ENCODE peak calls at places on chromosomes 6 and 20, in eight cellular contexts. One of them, this sample, is unnamed.
A peak's percentile ranks its signal among the peaks of the same experiment; 100 is the strongest.

GRCh38 chr6:152270301-152270925 is 366.7 kb downstream of the SYNE1 start:
- DNase-seq in neural progenitor cell: no peak
- DNase-seq in uterus: no peak
- DNase-seq in ovary: no peak
- DNase-seq in K562: no peak
- DNase-seq in CD8-positive, alpha-beta T cell: no peak
- DNase-seq in breast epithelium: no peak
- DNase-seq in right atrium auricular region: no peak
- DNase-seq in this sample: no peak

GRCh38 chr20:64217539-64217938 is 38.0 kb upstream of the PCMTD2 start:
- DNase-seq in K562: peak; percentile 64
- DNase-seq in CD8-positive, alpha-beta T cell: no peak
- DNase-seq in neural progenitor cell: no peak
- DNase-seq in right atrium auricular region: no peak
- DNase-seq in ovary: no peak
- DNase-seq in breast epithelium: no peak
- DNase-seq in uterus: no peak
- DNase-seq in this sample: no peak

GRCh38 chr6:81878479-81878878 is 126.0 kb upstream of the TENT5A start:
- DNase-seq in ovary: no peak
- DNase-seq in K562: no peak
- DNase-seq in neural progenitor cell: no peak
- DNase-seq in right atrium auricular region: no peak
- DNase-seq in CD8-positive, alpha-beta T cell: no peak
- DNase-seq in uterus: no peak
- DNase-seq in breast epithelium: no peak
- DNase-seq in this sample: no peak

GRCh38 chr6:410555-411395 is 19.2 kb downstream of the IRF4 start:
- DNase-seq in CD8-positive, alpha-beta T cell: no peak
- DNase-seq in right atrium auricular region: no peak
- DNase-seq in breast epithelium: no peak
- DNase-seq in neural progenitor cell: no peak
- DNase-seq in ovary: no peak
- DNase-seq in uterus: no peak
- DNase-seq in K562: no peak
- DNase-seq in this sample: no peak

GRCh38 chr6:134177753-134178229 is 125.4 kb upstream of the SLC2A12 start:
- DNase-seq in breast epithelium: no peak
- DNase-seq in ovary: no peak
- DNase-seq in CD8-positive, alpha-beta T cell: no peak
- DNase-seq in neural progenitor cell: no peak
- DNase-seq in K562: no peak
- DNase-seq in uterus: no peak
- DNase-seq in right atrium auricular region: no peak
- DNase-seq in this sample: no peak

GRCh38 chr6:14695579-14695978 is 550.3 kb upstream of the JARID2 start:
- DNase-seq in ovary: no peak
- DNase-seq in breast epithelium: no peak
- DNase-seq in neural progenitor cell: no peak
- DNase-seq in K562: no peak
- DNase-seq in CD8-positive, alpha-beta T cell: no peak
- DNase-seq in uterus: no peak
- DNase-seq in right atrium auricular region: no peak
- DNase-seq in this sample: no peak

GRCh38 chr20:32636278-32636677 is 37.5 kb downstream of the C20orf203 start:
- DNase-seq in ovary: no peak
- DNase-seq in neural progenitor cell: no peak
- DNase-seq in right atrium auricular region: no peak
- DNase-seq in K562: no peak
- DNase-seq in uterus: no peak
- DNase-seq in breast epithelium: no peak
- DNase-seq in CD8-positive, alpha-beta T cell: no peak
- DNase-seq in this sample: no peak

GRCh38 chr6:136158971-136159370 is 91.1 kb downstream of the MTFR2 start:
- DNase-seq in neural progenitor cell: no peak
- DNase-seq in uterus: no peak
- DNase-seq in CD8-positive, alpha-beta T cell: no peak
- DNase-seq in breast epithelium: no peak
- DNase-seq in K562: no peak
- DNase-seq in ovary: no peak
- DNase-seq in right atrium auricular region: no peak
- DNase-seq in this sample: no peak

GRCh38 chr6:70684794-70685493 is 17.3 kb downstream of the SMAP1 start:
- DNase-seq in neural progenitor cell: peak; percentile 4
- DNase-seq in uterus: no peak
- DNase-seq in breast epithelium: no peak
- DNase-seq in ovary: no peak
- DNase-seq in right atrium auricular region: no peak
- DNase-seq in CD8-positive, alpha-beta T cell: no peak
- DNase-seq in K562: no peak
- DNase-seq in this sample: no peak

GRCh38 chr6:35522660-35523658 is 10.3 kb upstream of the TULP1 start:
- DNase-seq in right atrium auricular region: peak; percentile 76
- DNase-seq in K562: peak; percentile 88
- DNase-seq in neural progenitor cell: peak; percentile 90
- DNase-seq in breast epithelium: peak; percentile 80
- DNase-seq in ovary: peak; percentile 84
- DNase-seq in uterus: peak; percentile 78
- DNase-seq in CD8-positive, alpha-beta T cell: peak; percentile 46
- DNase-seq in this sample: peak; percentile 82

GRCh38 chr20:61414455-61414991 is 162.5 kb downstream of the CDH4 start:
- DNase-seq in CD8-positive, alpha-beta T cell: no peak
- DNase-seq in neural progenitor cell: no peak
- DNase-seq in breast epithelium: no peak
- DNase-seq in K562: no peak
- DNase-seq in ovary: no peak
- DNase-seq in uterus: no peak
- DNase-seq in right atrium auricular region: no peak
- DNase-seq in this sample: no peak

GRCh38 chr6:16184129-16184528 is 54.3 kb upstream of the GMPR start:
- DNase-seq in right atrium auricular region: no peak
- DNase-seq in breast epithelium: no peak
- DNase-seq in neural progenitor cell: peak; percentile 28
- DNase-seq in uterus: no peak
- DNase-seq in ovary: no peak
- DNase-seq in CD8-positive, alpha-beta T cell: no peak
- DNase-seq in K562: peak; percentile 55
- DNase-seq in this sample: no peak

GRCh38 chr20:59006864-59007757 is at the start of gene CTSZ:
- DNase-seq in CD8-positive, alpha-beta T cell: no peak
- DNase-seq in right atrium auricular region: no peak
- DNase-seq in uterus: peak; percentile 54
- DNase-seq in neural progenitor cell: peak; percentile 81
- DNase-seq in K562: peak; percentile 91
- DNase-seq in ovary: peak; percentile 44
- DNase-seq in breast epithelium: peak; percentile 67
- DNase-seq in this sample: peak; percentile 81

GRCh38 chr6:31969712-31970603 is 2.0 kb downstream of the DXO start:
- DNase-seq in ovary: no peak
- DNase-seq in uterus: no peak
- DNase-seq in neural progenitor cell: no peak
- DNase-seq in K562: peak; percentile 87
- DNase-seq in right atrium auricular region: no peak
- DNase-seq in breast epithelium: no peak
- DNase-seq in CD8-positive, alpha-beta T cell: no peak
- DNase-seq in this sample: no peak

GRCh38 chr6:133894795-133895401 is 6.0 kb downstream of the TCF21 start:
- DNase-seq in breast epithelium: no peak
- DNase-seq in neural progenitor cell: no peak
- DNase-seq in uterus: peak; percentile 50
- DNase-seq in K562: no peak
- DNase-seq in right atrium auricular region: no peak
- DNase-seq in CD8-positive, alpha-beta T cell: no peak
- DNase-seq in ovary: peak; percentile 79
- DNase-seq in this sample: no peak

GRCh38 chr20:41566896-41567527 is 51.2 kb downstream of the CHD6 start:
- DNase-seq in K562: peak; percentile 38
- DNase-seq in ovary: no peak
- DNase-seq in uterus: no peak
- DNase-seq in CD8-positive, alpha-beta T cell: no peak
- DNase-seq in right atrium auricular region: no peak
- DNase-seq in breast epithelium: no peak
- DNase-seq in neural progenitor cell: no peak
- DNase-seq in this sample: no peak

GRCh38 chr20:50967621-50968020 is 9.0 kb downstream of the MOCS3 start:
- DNase-seq in uterus: no peak
- DNase-seq in right atrium auricular region: no peak
- DNase-seq in ovary: no peak
- DNase-seq in K562: no peak
- DNase-seq in breast epithelium: no peak
- DNase-seq in CD8-positive, alpha-beta T cell: no peak
- DNase-seq in neural progenitor cell: peak; percentile 92
- DNase-seq in this sample: no peak

GRCh38 chr20:23308908-23309307 is 41.7 kb upstream of the NXT1 start:
- DNase-seq in uterus: no peak
- DNase-seq in right atrium auricular region: no peak
- DNase-seq in neural progenitor cell: no peak
- DNase-seq in breast epithelium: peak; percentile 17
- DNase-seq in ovary: no peak
- DNase-seq in CD8-positive, alpha-beta T cell: no peak
- DNase-seq in K562: no peak
- DNase-seq in this sample: no peak
- H3K4me1 ChIP-seq in uterus: no peaks in the 10 kb centered on the region
- H3K4me1 ChIP-seq in right atrium auricular region: no peaks in the 10 kb centered on the region
- H3K4me1 ChIP-seq in neural progenitor cell: no peaks in the 10 kb centered on the region
- H3K4me1 ChIP-seq in breast epithelium: no peaks in the 10 kb centered on the region
- H3K4me1 ChIP-seq in ovary: no peaks in the 10 kb centered on the region
- H3K4me1 ChIP-seq in CD8-positive, alpha-beta T cell: no peaks in the 10 kb centered on the region
- H3K4me1 ChIP-seq in K562: peaks cover 4% of the 10 kb centered on the region
- H3K4me1 ChIP-seq in this sample: no peaks in the 10 kb centered on the region

GRCh38 chr20:7883741-7884140 is 56.5 kb downstream of the HAO1 start:
- DNase-seq in breast epithelium: no peak
- DNase-seq in CD8-positive, alpha-beta T cell: no peak
- DNase-seq in right atrium auricular region: no peak
- DNase-seq in uterus: no peak
- DNase-seq in neural progenitor cell: no peak
- DNase-seq in ovary: no peak
- DNase-seq in K562: no peak
- DNase-seq in this sample: no peak
- H3K4me3 ChIP-seq in breast epithelium: no peak overlapping the region
- H3K4me3 ChIP-seq in CD8-positive, alpha-beta T cell: no peak overlapping the region
- H3K4me3 ChIP-seq in right atrium auricular region: no peak overlapping the region
- H3K4me3 ChIP-seq in uterus: no peak overlapping the region
- H3K4me3 ChIP-seq in neural progenitor cell: no peak overlapping the region
- H3K4me3 ChIP-seq in ovary: no peak overlapping the region
- H3K4me3 ChIP-seq in K562: no peak overlapping the region
- H3K4me3 ChIP-seq in this sample: no peak overlapping the region

GRCh38 chr20:44596010-44596409 is 13.6 kb downstream of the PKIG start:
- DNase-seq in K562: no peak
- DNase-seq in right atrium auricular region: no peak
- DNase-seq in uterus: no peak
- DNase-seq in ovary: no peak
- DNase-seq in CD8-positive, alpha-beta T cell: no peak
- DNase-seq in breast epithelium: no peak
- DNase-seq in neural progenitor cell: no peak
- DNase-seq in this sample: no peak

GRCh38 chr20:44598413-44599290 is 16.3 kb downstream of the PKIG start:
- DNase-seq in ovary: no peak
- DNase-seq in K562: no peak
- DNase-seq in neural progenitor cell: peak; percentile 34
- DNase-seq in right atrium auricular region: no peak
- DNase-seq in CD8-positive, alpha-beta T cell: no peak
- DNase-seq in breast epithelium: no peak
- DNase-seq in uterus: no peak
- DNase-seq in this sample: no peak

GRCh38 chr20:44596876-44597275 is 14.5 kb downstream of the PKIG start:
- DNase-seq in CD8-positive, alpha-beta T cell: no peak
- DNase-seq in K562: no peak
- DNase-seq in neural progenitor cell: no peak
- DNase-seq in right atrium auricular region: no peak
- DNase-seq in breast epithelium: no peak
- DNase-seq in uterus: no peak
- DNase-seq in ovary: no peak
- DNase-seq in this sample: no peak

GRCh38 chr20:44597930-44598329 is 15.6 kb downstream of the PKIG start:
- DNase-seq in ovary: no peak
- DNase-seq in K562: no peak
- DNase-seq in breast epithelium: no peak
- DNase-seq in uterus: no peak
- DNase-seq in neural progenitor cell: no peak
- DNase-seq in CD8-positive, alpha-beta T cell: no peak
- DNase-seq in right atrium auricular region: no peak
- DNase-seq in this sample: no peak

DNA sequence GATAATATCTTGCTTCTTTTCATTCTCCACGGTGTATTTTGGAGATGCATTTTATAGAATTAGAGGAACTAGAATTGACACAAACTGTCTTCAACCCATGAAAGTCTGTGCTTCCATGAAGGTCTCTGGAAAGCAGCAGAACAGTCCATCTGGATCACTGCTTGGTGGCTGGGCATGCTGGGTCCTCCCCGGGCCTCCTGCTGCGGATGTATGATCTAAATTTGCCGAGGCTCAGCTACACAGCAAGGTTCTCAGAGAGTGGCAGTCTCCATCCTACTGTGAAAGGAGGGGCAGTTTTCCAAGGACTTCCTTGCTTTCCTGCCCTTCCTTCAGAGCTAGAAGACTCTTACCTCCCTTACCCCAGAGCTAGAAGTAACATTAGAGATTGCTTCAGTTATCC is 15.1 kb downstream of the PKIG start:
- DNase-seq in right atrium auricular region: no peak
- DNase-seq in neural progenitor cell: no peak
- DNase-seq in CD8-positive, alpha-beta T cell: no peak
- DNase-seq in uterus: no peak
- DNase-seq in ovary: no peak
- DNase-seq in K562: no peak
- DNase-seq in breast epithelium: no peak
- DNase-seq in this sample: no peak
- H3K4me1 ChIP-seq in right atrium auricular region: peaks cover 4% of the 10 kb centered on the region
- H3K4me1 ChIP-seq in neural progenitor cell: peaks cover 6% of the 10 kb centered on the region
- H3K4me1 ChIP-seq in CD8-positive, alpha-beta T cell: peaks cover 26% of the 10 kb centered on the region
- H3K4me1 ChIP-seq in uterus: peaks cover 32% of the 10 kb centered on the region
- H3K4me1 ChIP-seq in ovary: peaks cover 29% of the 10 kb centered on the region
- H3K4me1 ChIP-seq in K562: peaks cover 8% of the 10 kb centered on the region
- H3K4me1 ChIP-seq in breast epithelium: peaks cover 5% of the 10 kb centered on the region
- H3K4me1 ChIP-seq in this sample: no peaks in the 10 kb centered on the region

GRCh38 chr20:47506850-47507249 is 5.2 kb downstream of the NCOA3 start:
- DNase-seq in right atrium auricular region: no peak
- DNase-seq in uterus: no peak
- DNase-seq in breast epithelium: no peak
- DNase-seq in neural progenitor cell: peak; percentile 63
- DNase-seq in ovary: no peak
- DNase-seq in CD8-positive, alpha-beta T cell: no peak
- DNase-seq in K562: no peak
- DNase-seq in this sample: no peak

GRCh38 chr20:47508228-47508752 is 6.6 kb downstream of the NCOA3 start:
- DNase-seq in neural progenitor cell: peak; percentile 46
- DNase-seq in ovary: no peak
- DNase-seq in K562: no peak
- DNase-seq in right atrium auricular region: no peak
- DNase-seq in uterus: no peak
- DNase-seq in breast epithelium: no peak
- DNase-seq in CD8-positive, alpha-beta T cell: no peak
- DNase-seq in this sample: no peak

GRCh38 chr20:47503685-47504084 is 2.0 kb downstream of the NCOA3 start:
- DNase-seq in neural progenitor cell: no peak
- DNase-seq in uterus: no peak
- DNase-seq in right atrium auricular region: no peak
- DNase-seq in ovary: no peak
- DNase-seq in breast epithelium: no peak
- DNase-seq in K562: no peak
- DNase-seq in CD8-positive, alpha-beta T cell: no peak
- DNase-seq in this sample: no peak

GRCh38 chr20:47509104-47509661 is 7.5 kb downstream of the NCOA3 start:
- DNase-seq in uterus: no peak
- DNase-seq in K562: no peak
- DNase-seq in right atrium auricular region: no peak
- DNase-seq in breast epithelium: no peak
- DNase-seq in CD8-positive, alpha-beta T cell: no peak
- DNase-seq in ovary: no peak
- DNase-seq in neural progenitor cell: no peak
- DNase-seq in this sample: no peak

GRCh38 chr20:47506335-47506734 is 4.6 kb downstream of the NCOA3 start:
- DNase-seq in uterus: no peak
- DNase-seq in breast epithelium: no peak
- DNase-seq in CD8-positive, alpha-beta T cell: no peak
- DNase-seq in right atrium auricular region: no peak
- DNase-seq in K562: no peak
- DNase-seq in neural progenitor cell: peak; percentile 37
- DNase-seq in ovary: no peak
- DNase-seq in this sample: no peak
- H3K4me3 ChIP-seq in uterus: no peak overlapping the region
- H3K4me3 ChIP-seq in breast epithelium: no peak overlapping the region
- H3K4me3 ChIP-seq in CD8-positive, alpha-beta T cell: no peak overlapping the region
- H3K4me3 ChIP-seq in right atrium auricular region: no peak overlapping the region
- H3K4me3 ChIP-seq in K562: no peak overlapping the region
- H3K4me3 ChIP-seq in neural progenitor cell: peak overlapping the region; percentile 17
- H3K4me3 ChIP-seq in ovary: no peak overlapping the region
- H3K4me3 ChIP-seq in this sample: no peak overlapping the region